ENCODE peak calls at places on chromosomes 16 and 17, in eight cellular contexts. V is iris pigment epithelial cell, P is head of caudate nucleus, C is ELR, Q is pancreas, R is choroid plexus epithelial cell, M is aorta, S is cardiac fibroblast. H is an unnamed sample.

GRCh38 chr17:41428591-41429326 is 4.4 kb upstream of the KRT37 start:
- DNase-seq in V (no peak), Q (no peak), R (no peak), P (no peak), C (peak; percentile 66), S (no peak), M (no peak), H (no peak)

GRCh38 chr17:14337596-14338079 is 36.8 kb downstream of the HS3ST3B1 start:
- DNase-seq in V (peak; percentile 15), S (no peak), M (no peak), Q (no peak), R (no peak), P (no peak), C (no peak), H (no peak)

GRCh38 chr17:83099570-83100181 is 20.3 kb downstream of the METRNL start:
- DNase-seq in V (peak; percentile 24), S (no peak), C (peak; percentile 51), R (peak; percentile 37), Q (no peak), P (no peak), M (peak; percentile 94), H (no peak)

GRCh38 chr17:81486174-81486810 is 26.3 kb downstream of the ACTG1 start:
- DNase-seq in M (no peak), C (no peak), V (no peak), Q (no peak), P (no peak), S (no peak), R (no peak), H (no peak)

GRCh38 chr16:57609541-57610401 is 18.7 kb upstream of the ADGRG1 start:
- DNase-seq in C (no peak), P (peak; percentile 66), S (no peak), M (peak; percentile 46), R (peak; percentile 29), V (no peak), Q (peak; percentile 53), H (peak; percentile 34)

GRCh38 chr17:45135978-45136791 is 698 bp downstream of the ACBD4 start:
- DNase-seq in V (no peak), M (peak; percentile 79), P (no peak), R (no peak), Q (peak; percentile 63), C (peak; percentile 38), S (no peak), H (peak; percentile 45)

GRCh38 chr17:7589891-7590611 is at the start of gene SOX15:
- DNase-seq in P (no peak), S (peak; percentile 66), Q (no peak), C (peak; percentile 91), M (no peak), V (peak; percentile 51), R (no peak), H (no peak)

GRCh38 chr17:42833771-42834422 is 700 bp downstream of the PSME3 start:
- DNase-seq in R (no peak), S (no peak), V (no peak), P (no peak), M (no peak), Q (no peak), C (no peak), H (no peak)

GRCh38 chr17:59399914-59400313 is 68.5 kb downstream of the YPEL2 start:
- DNase-seq in R (no peak), M (no peak), S (no peak), P (no peak), V (no peak), Q (no peak), C (no peak), H (peak; percentile 48)

GRCh38 chr17:81241648-81242420 is 2.7 kb downstream of the NDUFAF8 start:
- DNase-seq in S (peak; percentile 40), Q (peak; percentile 83), R (peak; percentile 49), P (peak; percentile 60), C (peak; percentile 67), V (no peak), M (peak; percentile 88), H (no peak)

GRCh38 chr16:81917375-81917774 is 93.9 kb downstream of the SDR42E1 start:
- DNase-seq in M (no peak), S (no peak), C (no peak), P (no peak), R (no peak), Q (no peak), V (no peak), H (no peak)

GRCh38 chr16:82629441-82630027 is 2.8 kb downstream of the CDH13 start:
- DNase-seq in M (no peak), C (peak; percentile 86), V (peak; percentile 51), Q (no peak), R (no peak), S (peak; percentile 83), P (no peak), H (no peak)

GRCh38 chr16:82888616-82889015 is 261.8 kb downstream of the CDH13 start:
- DNase-seq in C (no peak), R (peak; percentile 65), P (no peak), Q (no peak), M (no peak), V (peak; percentile 98), S (no peak), H (no peak)

GRCh38 chr17:56545056-56545455 is 48.4 kb upstream of the NOG start:
- DNase-seq in S (no peak), M (no peak), Q (no peak), P (no peak), C (no peak), R (no peak), V (no peak), H (no peak)

GRCh38 chr17:58560511-58560910 is 46.1 kb upstream of the MTMR4 start:
- DNase-seq in R (peak; percentile 6), C (no peak), S (no peak), V (no peak), M (no peak), P (no peak), Q (no peak), H (no peak)

GRCh38 chr16:85716680-85717038 is 27.9 kb upstream of the GINS2 start:
- DNase-seq in S (no peak), M (no peak), P (peak; percentile 43), R (no peak), C (no peak), V (no peak), Q (no peak), H (no peak)

GRCh38 chr16:15602285-15603044 is 40.5 kb downstream of the MARF1 start:
- DNase-seq in R (no peak), Q (no peak), P (no peak), M (no peak), V (no peak), S (no peak), C (no peak), H (no peak)

GRCh38 chr17:55606431-55606830 is 95.2 kb upstream of the SMIM36 start:
- DNase-seq in S (no peak), R (peak; percentile 41), M (no peak), Q (no peak), P (no peak), V (peak; percentile 31), C (no peak), H (no peak)

GRCh38 chr16:57485091-57485915 is 990 bp downstream of the DOK4 start:
- DNase-seq in V (no peak), C (no peak), S (no peak), M (peak; percentile 77), Q (no peak), R (no peak), P (no peak), H (no peak)

GRCh38 chr17:27284811-27285415 is 9.0 kb upstream of the WSB1 start:
- DNase-seq in Q (no peak), S (no peak), C (no peak), M (no peak), V (no peak), R (no peak), P (no peak), H (no peak)